ENCODE peak calls at places on chromosomes 3 and 15, in four cellular contexts. W is suprapubic skin; X is T-helper 9 cell; T is stimulated activated CD8-positive, alpha-beta memory T cell treated with anti-CD3 and anti-CD28 coated beads, Interleukin-4, amount 100 ng/mL, for 4 hours. Y is an unnamed sample.
A peak's percentile ranks its signal among the peaks of the same experiment; 100 is the strongest.

GRCh38 chr15:68930268-68931022 is at the start of gene SPESP1:
- DNase-seq in W (peak; percentile 66), X (peak; percentile 18), T (peak; percentile 3), Y (peak; percentile 69)

GRCh38 chr15:45199136-45199810 is 11.5 kb upstream of the SHF start:
- DNase-seq in W (no peak), X (peak; percentile 12), T (no peak), Y (no peak)

GRCh38 chr3:22269827-22270226 is 518.8 kb upstream of the ZNF385D start:
- DNase-seq in W (no peak), X (no peak), T (no peak), Y (no peak)

GRCh38 chr3:56855856-56856538 is 54.2 kb upstream of the ARHGEF3 start:
- DNase-seq in W (no peak), X (no peak), T (no peak), Y (no peak)

GRCh38 chr15:34085746-34086145 is 15.9 kb downstream of the EMC7 start:
- DNase-seq in W (no peak), X (no peak), T (no peak), Y (no peak)

GRCh38 chr3:45688194-45688881 is 858 bp upstream of the SACM1L start:
- DNase-seq in W (no peak), X (peak; percentile 9), T (no peak), Y (no peak)

GRCh38 chr3:74750901-74751300 is 136.4 kb upstream of the CNTN3 start:
- DNase-seq in W (peak; percentile 43), X (no peak), T (no peak), Y (no peak)

GRCh38 chr15:40044717-40045571 is 6.0 kb upstream of the SRP14 start:
- DNase-seq in W (peak; percentile 94), X (peak; percentile 67), T (peak; percentile 57), Y (peak; percentile 90)

GRCh38 chr15:99435761-99436346 is 129.9 kb upstream of the MEF2A start:
- DNase-seq in W (no peak), X (no peak), T (no peak), Y (peak; percentile 41)

GRCh38 chr3:155676252-155676981 is 68.5 kb downstream of the PLCH1 start:
- DNase-seq in W (no peak), X (no peak), T (no peak), Y (no peak)

GRCh38 chr15:58440181-58440910 is 8.6 kb downstream of the LIPC start:
- DNase-seq in W (peak; percentile 74), X (no peak), T (no peak), Y (no peak)

GRCh38 chr15:32715276-32715675 is 2.5 kb upstream of the GREM1 start:
- DNase-seq in W (no peak), X (no peak), T (no peak), Y (no peak)

GRCh38 chr3:73029321-73029796 is 32.1 kb upstream of the EBLN2 start:
- DNase-seq in W (no peak), X (no peak), T (no peak), Y (no peak)

GRCh38 chr15:90342655-90343054 is 9.4 kb upstream of the ZNF774 start:
- DNase-seq in W (no peak), X (no peak), T (no peak), Y (no peak)

GRCh38 chr3:49930922-49931321 is 1.3 kb upstream of the MON1A start:
- DNase-seq in W (no peak), X (no peak), T (no peak), Y (no peak)

GRCh38 chr3:84444726-84445521 is 513.9 kb upstream of the CADM2 start:
- DNase-seq in W (no peak), X (no peak), T (no peak), Y (no peak)

GRCh38 chr15:98729446-98730042 is 81.2 kb downstream of the IGF1R start:
- DNase-seq in W (no peak), X (no peak), T (no peak), Y (no peak)

GRCh38 chr15:82105458-82106205 is 59.8 kb upstream of the MEX3B start:
- DNase-seq in W (no peak), X (no peak), T (no peak), Y (no peak)

GRCh38 chr3:112481342-112481870 is 17.9 kb downstream of the BTLA start:
- DNase-seq in W (no peak), X (no peak), T (no peak), Y (no peak)

GRCh38 chr3:126127452-126127851 is 43.5 kb upstream of the SLC41A3 start:
- DNase-seq in W (peak; percentile 40), X (no peak), T (no peak), Y (peak; percentile 32)

GRCh38 chr3:175149675-175150074 is 290.5 kb downstream of the NAALADL2 start:
- DNase-seq in W (no peak), X (no peak), T (no peak), Y (no peak)

GRCh38 chr15:25790003-25790660 is 73.0 kb downstream of the ATP10A start:
- DNase-seq in W (peak; percentile 82), X (no peak), T (no peak), Y (peak; percentile 65)

GRCh38 chr3:98945006-98945626 is 43.6 kb upstream of the DCBLD2 start:
- DNase-seq in W (no peak), X (no peak), T (no peak), Y (no peak)

GRCh38 chr3:194755689-194756459 is 70.2 kb downstream of the FAM43A start:
- DNase-seq in W (no peak), X (no peak), T (no peak), Y (no peak)

GRCh38 chr3:24773798-24774197 is 279.1 kb upstream of the THRB start:
- DNase-seq in W (no peak), X (no peak), T (no peak), Y (peak; percentile 67)

GRCh38 chr3:46853441-46854410 is 9.5 kb downstream of the MYL3 start:
- DNase-seq in W (peak; percentile 54), X (no peak), T (no peak), Y (no peak)

GRCh38 chr15:63939531-63940130 is 105.9 kb upstream of the HERC1 start:
- DNase-seq in W (no peak), X (no peak), T (no peak), Y (no peak)

GRCh38 chr3:43327184-43327950 is 41.0 kb downstream of the SNRK start:
- DNase-seq in W (no peak), X (no peak), T (no peak), Y (no peak)

GRCh38 chr15:65379986-65380385 is 2.2 kb upstream of the IGDCC3 start:
- DNase-seq in W (no peak), X (no peak), T (no peak), Y (no peak)

GRCh38 chr15:40456299-40456712 is 14.5 kb upstream of the CHST14 start:
- DNase-seq in W (no peak), X (no peak), T (no peak), Y (no peak)

GRCh38 chr3:128494152-128494650 is 1.2 kb upstream of the GATA2 start:
- DNase-seq in W (no peak), X (no peak), T (no peak), Y (no peak)

GRCh38 chr15:73901126-73901810 is 25.0 kb upstream of the LOXL1 start:
- DNase-seq in W (peak; percentile 0), X (no peak), T (no peak), Y (no peak)

GRCh38 chr15:62899090-62899493 is 143.5 kb upstream of the TPM1 start:
- DNase-seq in W (no peak), X (no peak), T (no peak), Y (no peak)

GRCh38 chr15:37900286-37901221 is 33.9 kb upstream of the TMCO5A start:
- DNase-seq in W (no peak), X (no peak), T (no peak), Y (no peak)

GRCh38 chr3:10464068-10464434 is 41.3 kb downstream of the ATP2B2 start:
- DNase-seq in W (no peak), X (no peak), T (no peak), Y (no peak)

GRCh38 chr3:175295248-175296000 is 436.3 kb downstream of the NAALADL2 start:
- DNase-seq in W (no peak), X (no peak), T (no peak), Y (no peak)

GRCh38 chr3:6250167-6250566 is 610.7 kb upstream of the GRM7 start:
- DNase-seq in W (no peak), X (no peak), T (no peak), Y (no peak)

GRCh38 chr15:56222302-56222701 is 21.4 kb downstream of the RFX7 start:
- DNase-seq in W (no peak), X (no peak), T (no peak), Y (no peak)

GRCh38 chr3:100603449-100603848 is 6.0 kb upstream of the ADGRG7 start:
- DNase-seq in W (no peak), X (no peak), T (no peak), Y (no peak)

GRCh38 chr3:45105855-45106655 is 40.1 kb downstream of the CDCP1 start:
- DNase-seq in W (peak; percentile 26), X (peak; percentile 54), T (no peak), Y (no peak)

Y was measured in ureter.